ENCODE peak calls at places on chromosomes 4 and X, in five cellular contexts. U is M059J; L is cardiac fibroblast; B is stimulated activated CD8-positive, alpha-beta memory T cell treated with anti-CD3 and anti-CD28 coated beads, Interleukin-15, amount 100 ng/mL, for 24 hours; E is kidney tubule cell. Z is an unnamed sample.

GRCh38 chrX:153926863-153927685 is 1.0 kb upstream of the ARHGAP4 start:
- DNase-seq in U (peak; percentile 64), E (peak; percentile 52), B (no peak), L (peak; percentile 27), Z (peak; percentile 56)

GRCh38 chr4:139774759-139775487 is 109.3 kb downstream of the MGST2 start:
- DNase-seq in E (no peak), U (no peak), B (no peak), L (no peak), Z (no peak)

GRCh38 chrX:9997524-9997923 is 30.4 kb downstream of the CLDN34 start:
- DNase-seq in B (no peak), L (no peak), E (no peak), U (no peak), Z (no peak)

GRCh38 chr4:188971125-188971524 is 831.9 kb downstream of the TRIML1 start:
- DNase-seq in B (no peak), E (peak; percentile 49), L (peak; percentile 45), U (peak; percentile 35), Z (peak; percentile 29)

GRCh38 chr4:3789587-3789986 is 23.4 kb downstream of the ADRA2C start:
- DNase-seq in U (no peak), L (no peak), B (no peak), E (no peak), Z (no peak)

GRCh38 chr4:156006192-156006591 is 52.5 kb upstream of the CTSO start:
- DNase-seq in B (no peak), L (no peak), E (no peak), U (no peak), Z (no peak)

GRCh38 chrX:1334854-1335253 is 1.7 kb upstream of the IL3RA start:
- DNase-seq in E (no peak), L (no peak), B (no peak), U (no peak), Z (no peak)

GRCh38 chr4:138275946-138276621 is 33.9 kb upstream of the SLC7A11 start:
- DNase-seq in B (no peak), E (peak; percentile 64), L (peak; percentile 94), U (peak; percentile 93), Z (no peak)

GRCh38 chr4:10077492-10078335 is 38.9 kb downstream of the WDR1 start:
- DNase-seq in E (no peak), U (no peak), L (peak; percentile 52), B (no peak), Z (no peak)

GRCh38 chr4:4248885-4249203 is 821 bp upstream of the TMEM128 start:
- DNase-seq in L (peak; percentile 31), U (peak; percentile 16), E (peak; percentile 22), B (no peak), Z (no peak)

Z was measured in NCI-H345.